ENCODE peak calls at places on chromosome 5, in four cellular contexts. D is GM12878, R is A549, V is HepG2. T is an unnamed sample.

GRCh38 chr5:131068893-131069643 is 96.0 kb downstream of the HINT1 start:
- DNase-seq in D (peak), R (no peak), V (no peak), T (no peak)

GRCh38 chr5:54249210-54250028 is 61.0 kb downstream of the ARL15 start:
- DNase-seq in D (no peak), R (no peak), V (no peak), T (peak)

GRCh38 chr5:134489227-134489944 is 36.1 kb upstream of the JADE2 start:
- DNase-seq in D (no peak), R (no peak), V (no peak), T (no peak)

GRCh38 chr5:150672884-150673275 is 11.8 kb downstream of the MYOZ3 start:
- DNase-seq in D (no peak), R (no peak), V (no peak), T (no peak)

GRCh38 chr5:105924366-105924765 is 1746.4 kb downstream of the EFNA5 start:
- DNase-seq in D (no peak), R (no peak), V (no peak), T (no peak)

GRCh38 chr5:149493316-149493715 is 57.9 kb downstream of the CSNK1A1 start:
- DNase-seq in D (no peak), R (no peak), V (no peak), T (no peak)

GRCh38 chr5:55308254-55308836 is 556 bp downstream of the MTREX start:
- DNase-seq in D (no peak), R (peak), V (peak), T (peak)

GRCh38 chr5:135131801-135132675 is 98.0 kb upstream of the PITX1 start:
- DNase-seq in D (no peak), R (no peak), V (no peak), T (no peak)

GRCh38 chr5:116090192-116090790 is 5.5 kb downstream of the COMMD10 start:
- DNase-seq in D (no peak), R (no peak), V (peak), T (peak)

GRCh38 chr5:55701462-55702103 is 10.5 kb downstream of the SLC38A9 start:
- DNase-seq in D (no peak), R (no peak), V (no peak), T (no peak)

GRCh38 chr5:142141463-142141862 is 32.9 kb downstream of the NDFIP1 start:
- DNase-seq in D (no peak), R (no peak), V (no peak), T (no peak)

GRCh38 chr5:127367912-127368468 is 77.4 kb downstream of the MEGF10 start:
- DNase-seq in D (no peak), R (no peak), V (no peak), T (no peak)

GRCh38 chr5:76546497-76547102 is 76.6 kb downstream of the F2RL2 start:
- DNase-seq in D (peak), R (no peak), V (peak), T (no peak)

GRCh38 chr5:113487411-113487778 is 858 bp downstream of the MCC start:
- DNase-seq in D (no peak), R (peak), V (no peak), T (no peak)

GRCh38 chr5:74135033-74135432 is 505.5 kb downstream of the ENC1 start:
- DNase-seq in D (no peak), R (no peak), V (no peak), T (no peak)

GRCh38 chr5:103827976-103828375 is 265.4 kb upstream of the NUDT12 start:
- DNase-seq in D (no peak), R (no peak), V (no peak), T (no peak)

GRCh38 chr5:6849569-6849968 is 136.3 kb downstream of the TENT4A start:
- DNase-seq in D (no peak), R (no peak), V (no peak), T (no peak)

GRCh38 chr5:50665091-50665490 is 1.3 kb upstream of the PARP8 start:
- DNase-seq in D (no peak), R (no peak), V (no peak), T (no peak)

GRCh38 chr5:160089549-160089948 is 29.7 kb downstream of the PWWP2A start:
- DNase-seq in D (no peak), R (no peak), V (no peak), T (no peak)

GRCh38 chr5:122896598-122897282 is 51.3 kb downstream of the SNX24 start:
- DNase-seq in D (no peak), R (no peak), V (peak), T (no peak)

DNA sequence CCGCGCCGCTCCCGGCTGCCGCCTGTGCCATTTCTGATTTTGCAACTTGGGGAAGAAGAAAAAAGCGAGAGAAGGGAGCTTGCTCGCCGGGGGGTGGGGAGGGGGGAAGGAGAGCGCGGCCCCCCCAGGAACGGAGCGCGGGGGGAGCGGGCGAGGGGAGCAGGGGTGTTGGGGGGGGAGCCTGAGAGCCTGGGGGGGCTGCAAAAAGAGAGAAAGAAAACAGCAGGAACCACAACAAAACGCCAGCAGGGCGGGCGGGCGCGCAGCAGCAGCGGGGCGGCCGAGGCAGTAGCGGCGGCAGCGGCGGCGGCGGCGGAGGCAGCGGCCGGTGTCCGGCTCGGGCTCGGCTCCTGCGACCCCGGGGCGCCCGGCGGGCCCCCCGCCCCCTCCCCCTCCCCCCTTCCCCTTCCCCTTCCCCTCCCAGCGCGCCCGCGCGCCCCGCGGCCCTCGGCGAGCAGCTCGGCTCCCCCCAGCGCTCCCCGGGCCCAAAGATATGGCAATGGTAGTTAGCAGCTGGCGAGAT is 1.6 kb downstream of the NR2F1 start:
- DNase-seq in D (no peak), R (no peak), V (no peak), T (no peak)
- TF ChIP-seq HDAC2 in D (no peak), R (no peak), V (no peak), T (no peak)

DNA sequence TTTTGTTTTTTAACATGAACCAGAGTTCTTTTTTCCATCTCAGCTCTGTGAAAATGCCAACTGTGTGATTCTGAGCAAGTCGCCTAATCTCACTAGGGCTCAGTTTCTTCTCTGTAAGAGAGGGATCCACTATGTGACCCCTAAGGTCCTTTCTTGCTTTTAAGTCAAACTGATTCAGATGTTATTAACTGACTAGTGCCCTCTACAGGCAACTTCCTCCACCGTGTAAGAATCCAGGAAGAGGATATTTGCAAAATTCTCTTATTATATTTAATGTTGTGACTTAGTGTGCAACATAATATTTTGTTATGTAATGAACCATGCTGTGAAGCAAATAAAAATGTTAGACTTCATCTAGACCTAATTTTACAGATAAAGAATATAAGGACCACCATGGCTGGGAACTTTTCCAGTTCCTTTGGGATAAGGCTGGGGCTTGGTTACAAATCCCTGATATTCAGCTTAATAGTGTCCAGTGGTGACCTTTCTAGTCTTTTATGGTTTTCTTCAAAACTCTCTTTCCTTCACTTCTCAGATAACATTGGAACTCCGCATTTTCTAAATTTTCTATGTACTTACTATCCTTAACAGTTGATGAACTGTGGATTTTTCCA is 244.7 kb downstream of the PIK3R1 start:
- DNase-seq in D (no peak), R (peak), V (peak), T (peak)
- TF ChIP-seq RFX5 in D (no peak), R (no peak), V (no peak), T (no peak)

GRCh38 chr5:93721045-93721444 is 20.4 kb downstream of the POU5F2 start:
- DNase-seq in D (no peak), R (no peak), V (no peak), T (no peak)

GRCh38 chr5:93717162-93717561 is 24.2 kb downstream of the POU5F2 start:
- DNase-seq in D (no peak), R (no peak), V (peak), T (no peak)

GRCh38 chr5:93715327-93715726 is 26.1 kb downstream of the POU5F2 start:
- DNase-seq in D (no peak), R (no peak), V (peak), T (no peak)

GRCh38 chr5:93715776-93716175 is 25.6 kb downstream of the POU5F2 start:
- DNase-seq in D (no peak), R (no peak), V (no peak), T (no peak)

DNA sequence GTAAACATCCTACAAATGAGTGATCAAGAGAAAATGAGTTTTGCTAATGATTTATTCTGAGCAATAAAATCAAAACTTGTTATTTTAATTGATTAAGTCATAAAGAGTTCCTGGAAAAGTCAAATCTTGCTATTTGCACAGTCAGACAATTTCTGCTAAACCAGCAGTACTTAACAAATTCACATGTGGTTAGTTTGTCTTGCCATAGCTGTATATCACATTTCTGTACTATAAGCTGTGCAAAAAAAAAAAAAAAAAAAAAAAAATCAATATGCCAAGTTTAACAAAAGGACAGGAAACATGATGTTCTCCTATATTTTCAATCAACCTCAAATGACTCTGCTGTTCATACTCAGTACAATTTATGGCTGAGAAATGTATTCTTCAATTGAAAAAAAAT is 24.9 kb downstream of the POU5F2 start:
- DNase-seq in D (no peak), R (no peak), V (no peak), T (no peak)
- TF ChIP-seq HDAC2 in D (no peak), R (no peak), V (no peak), T (no peak)

DNA sequence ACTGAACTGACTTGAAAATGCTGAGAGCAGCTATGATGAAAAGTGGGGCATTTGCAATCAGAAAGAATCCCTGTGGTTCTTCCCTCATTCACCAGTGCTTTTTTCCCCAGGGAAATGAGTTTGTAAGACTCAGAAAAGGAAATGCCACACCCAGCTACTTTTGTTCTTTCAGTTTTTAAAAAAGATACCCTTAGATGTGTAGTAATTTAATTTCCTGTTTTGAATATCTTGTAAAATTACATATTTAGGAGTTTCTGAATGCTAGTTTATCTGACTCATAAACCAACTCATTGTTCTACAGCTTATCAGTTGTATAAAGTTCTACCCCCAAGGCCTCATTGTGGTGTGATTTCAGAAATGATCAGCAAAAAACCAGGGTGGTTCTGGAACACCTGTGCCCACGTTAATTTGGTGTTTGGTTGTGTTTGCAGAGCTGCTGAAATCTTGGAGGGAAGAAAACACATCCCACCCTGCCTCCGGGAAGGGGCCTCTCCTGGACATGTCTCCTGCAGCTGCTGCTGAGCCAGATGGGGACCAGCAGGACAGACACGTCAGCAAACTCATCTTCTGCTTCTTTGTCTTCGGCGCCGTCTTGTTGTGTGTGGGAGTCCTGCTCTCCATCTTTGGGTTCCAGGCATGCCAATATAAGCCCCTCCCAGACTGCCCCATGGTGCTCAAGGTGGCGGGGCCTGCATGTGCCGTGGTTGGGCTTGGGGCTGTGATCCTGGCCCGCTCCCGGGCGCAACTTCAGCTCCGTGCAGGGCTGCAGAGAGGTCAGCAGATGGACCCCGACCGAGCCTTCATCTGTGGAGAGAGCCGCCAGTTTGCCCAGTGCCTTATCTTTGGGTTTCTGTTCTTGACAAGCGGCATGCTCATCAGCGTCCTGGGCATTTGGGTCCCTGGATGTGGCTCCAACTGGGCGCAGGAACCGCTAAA is 2.8 kb downstream of the TMEM171 start:
- DNase-seq in D (no peak), R (no peak), V (no peak), T (no peak)
- TF ChIP-seq RFX5 in D (no peak), R (no peak), V (no peak), T (no peak)

GRCh38 chr5:155049569-155050383 is 36.2 kb downstream of the KIF4B start:
- DNase-seq in D (no peak), R (no peak), V (peak), T (peak)
- TF ChIP-seq HDAC2 in D (no peak), R (no peak), V (no peak), T (no peak)

GRCh38 chr5:171541380-171541779 is 121.9 kb downstream of the FGF18 start:
- DNase-seq in D (no peak), R (no peak), V (no peak), T (no peak)

GRCh38 chr5:171542504-171543150 is 123.2 kb downstream of the FGF18 start:
- DNase-seq in D (no peak), R (no peak), V (no peak), T (no peak)

GRCh38 chr5:171544913-171545550 is 125.6 kb downstream of the FGF18 start:
- DNase-seq in D (no peak), R (no peak), V (no peak), T (no peak)

GRCh38 chr5:171540865-171541264 is 121.4 kb downstream of the FGF18 start:
- DNase-seq in D (no peak), R (no peak), V (no peak), T (no peak)

GRCh38 chr5:171543486-171543885 is 124.0 kb downstream of the FGF18 start:
- DNase-seq in D (no peak), R (no peak), V (no peak), T (no peak)
- TF ChIP-seq RFX5 in D (no peak), R (no peak), V (no peak), T (no peak)

T was measured in K562.